ENCODE peak calls at places on chromosomes 11 and 22, in ten cellular contexts. Y is neural crest cell; M is stimulated activated CD4-positive, alpha-beta T cell treated with anti-CD3 and anti-CD28 coated beads, Interleukin-1b, Interleukin-23, amount 100 ng/mL, for 4 hours; X is GM10248; Q is coronary artery; A is HAP-1; V is HT-29; G is HS-5; H is HFFc6; L is GM12878. F is an unnamed sample.

GRCh38 chr11:118876261-118876660 is 7.4 kb upstream of the CXCR5 start:
- DNase-seq in Y (no peak), M (no peak), X (no peak), Q (no peak), A (no peak), V (no peak), G (no peak), H (no peak), L (no peak), F (no peak)

GRCh38 chr22:32880906-32881596 is 79.5 kb downstream of the TIMP3 start:
- DNase-seq in Y (peak), M (peak), X (no peak), Q (no peak), A (no peak), V (no peak), G (no peak), H (peak), L (no peak), F (no peak)

GRCh38 chr11:85182437-85183109 is 444.6 kb downstream of the DLG2 start:
- DNase-seq in Y (peak), M (no peak), X (peak), Q (no peak), A (peak), V (peak), G (no peak), H (no peak), L (no peak), F (no peak)

GRCh38 chr22:43110927-43111623 is 525 bp downstream of the BIK start:
- DNase-seq in Y (no peak), M (peak), X (peak), Q (no peak), A (peak), V (no peak), G (no peak), H (no peak), L (no peak), F (no peak)

GRCh38 chr11:111913997-111914396 is 1.5 kb downstream of the HSPB2 start:
- DNase-seq in Y (no peak), M (no peak), X (no peak), Q (no peak), A (peak), V (no peak), G (no peak), H (peak), L (no peak), F (no peak)

GRCh38 chr22:40628354-40629042 is 8.0 kb downstream of the MRTFA start:
- DNase-seq in Y (no peak), M (no peak), X (peak), Q (no peak), A (no peak), V (no peak), G (no peak), H (peak), L (peak), F (no peak)

GRCh38 chr11:693415-693831 is 1.6 kb downstream of the DEAF1 start:
- DNase-seq in Y (no peak), M (no peak), X (no peak), Q (no peak), A (peak), V (peak), G (no peak), H (no peak), L (no peak), F (no peak)

GRCh38 chr11:62806611-62807121 is 1.4 kb upstream of the NXF1 start:
- DNase-seq in Y (no peak), M (no peak), X (no peak), Q (no peak), A (no peak), V (no peak), G (no peak), H (peak), L (no peak), F (no peak)

GRCh38 chr22:45880091-45880651 is 96.8 kb downstream of the WNT7B start:
- DNase-seq in Y (no peak), M (no peak), X (no peak), Q (no peak), A (no peak), V (no peak), G (no peak), H (no peak), L (no peak), F (no peak)

GRCh38 chr22:39583066-39583667 is 12.6 kb downstream of the CACNA1I start:
- DNase-seq in Y (no peak), M (no peak), X (no peak), Q (no peak), A (no peak), V (no peak), G (no peak), H (no peak), L (no peak), F (no peak)

GRCh38 chr22:19056951-19057401 is 65.2 kb downstream of the DGCR2 start:
- DNase-seq in Y (no peak), M (no peak), X (no peak), Q (no peak), A (no peak), V (no peak), G (no peak), H (no peak), L (no peak), F (no peak)

GRCh38 chr11:2591805-2592204 is 108.0 kb downstream of the KCNQ1OT1 start:
- DNase-seq in Y (no peak), M (no peak), X (peak), Q (peak), A (no peak), V (no peak), G (no peak), H (no peak), L (no peak), F (peak)

GRCh38 chr22:41876275-41876674 is 38.6 kb downstream of the SHISA8 start:
- DNase-seq in Y (no peak), M (no peak), X (no peak), Q (no peak), A (no peak), V (no peak), G (no peak), H (peak), L (no peak), F (no peak)

GRCh38 chr11:70842701-70843100 is 409.7 kb downstream of the SHANK2 start:
- DNase-seq in Y (no peak), M (no peak), X (no peak), Q (no peak), A (no peak), V (no peak), G (no peak), H (no peak), L (no peak), F (no peak)

GRCh38 chr11:126830216-126830615 is 170.4 kb downstream of the KIRREL3 start:
- DNase-seq in Y (no peak), M (no peak), X (no peak), Q (no peak), A (peak), V (no peak), G (no peak), H (no peak), L (no peak), F (no peak)

GRCh38 chr22:39613549-39613921 is 43.0 kb downstream of the CACNA1I start:
- DNase-seq in Y (no peak), M (no peak), X (no peak), Q (no peak), A (no peak), V (no peak), G (no peak), H (no peak), L (no peak), F (no peak)

GRCh38 chr11:3016861-3017260 is 24.7 kb upstream of the NAP1L4 start:
- DNase-seq in Y (no peak), M (no peak), X (no peak), Q (no peak), A (no peak), V (no peak), G (no peak), H (no peak), L (no peak), F (no peak)

GRCh38 chr11:390175-390574 is 3.8 kb upstream of the PKP3 start:
- DNase-seq in Y (no peak), M (no peak), X (no peak), Q (no peak), A (no peak), V (peak), G (no peak), H (no peak), L (no peak), F (no peak)

GRCh38 chr11:95074806-95075563 is 8.3 kb downstream of the SRSF8 start:
- DNase-seq in Y (no peak), M (no peak), X (no peak), Q (no peak), A (no peak), V (peak), G (no peak), H (no peak), L (no peak), F (no peak)

GRCh38 chr11:44886765-44887164 is 63.9 kb downstream of the TP53I11 start:
- DNase-seq in Y (no peak), M (no peak), X (no peak), Q (no peak), A (no peak), V (no peak), G (peak), H (peak), L (no peak), F (no peak)

GRCh38 chr11:36041988-36042606 is 98.2 kb downstream of the LDLRAD3 start:
- DNase-seq in Y (no peak), M (no peak), X (peak), Q (no peak), A (peak), V (peak), G (no peak), H (peak), L (no peak), F (no peak)

GRCh38 chr11:107929611-107930200 is 1.5 kb downstream of the RAB39A start:
- DNase-seq in Y (no peak), M (no peak), X (peak), Q (no peak), A (no peak), V (no peak), G (no peak), H (no peak), L (no peak), F (no peak)

GRCh38 chr11:99531468-99531867 is 510.7 kb downstream of the CNTN5 start:
- DNase-seq in Y (no peak), M (no peak), X (no peak), Q (no peak), A (no peak), V (no peak), G (no peak), H (no peak), L (no peak), F (no peak)

GRCh38 chr11:110984147-110984546 is 261.4 kb upstream of the POU2AF2 start:
- DNase-seq in Y (no peak), M (no peak), X (no peak), Q (no peak), A (no peak), V (peak), G (no peak), H (peak), L (no peak), F (no peak)